ENCODE peak calls at places on chromosomes 5 and 9, in six cellular contexts. Z is stomach, J is adrenal gland, R is IMR-90, N is heart left ventricle, M is K562. A is an unnamed sample.
A peak's percentile ranks its signal among the peaks of the same experiment; 100 is the strongest.

GRCh38 chr9:136784249-136784996 is 6.7 kb upstream of the TMEM141 start:
- DNase-seq in Z (no peak), J (no peak), R (no peak), N (no peak), M (peak; percentile 59), A (no peak)

GRCh38 chr9:128124451-128124850 is 3.1 kb downstream of the PTGES2 start:
- DNase-seq in Z (peak; percentile 17), J (no peak), R (no peak), N (peak; percentile 37), M (no peak), A (no peak)

GRCh38 chr5:72101828-72102227 is 5.4 kb upstream of the MAP1B start:
- DNase-seq in Z (no peak), J (no peak), R (peak; percentile 81), N (no peak), M (no peak), A (no peak)

GRCh38 chr5:92332039-92332438 is 948.9 kb upstream of the ARRDC3 start:
- DNase-seq in Z (no peak), J (no peak), R (peak; percentile 55), N (no peak), M (no peak), A (no peak)

GRCh38 chr5:139141841-139142240 is 56.3 kb downstream of the SIL1 start:
- DNase-seq in Z (peak; percentile 87), J (peak; percentile 66), R (peak; percentile 91), N (no peak), M (no peak), A (no peak)

GRCh38 chr5:169545762-169546161 is 37.8 kb upstream of the SPDL1 start:
- DNase-seq in Z (no peak), J (no peak), R (peak; percentile 4), N (no peak), M (no peak), A (no peak)

GRCh38 chr5:122183098-122183794 is 53.9 kb downstream of the ZNF474 start:
- DNase-seq in Z (peak; percentile 40), J (peak; percentile 28), R (peak; percentile 76), N (peak; percentile 73), M (no peak), A (peak; percentile 88)

GRCh38 chr5:68542207-68542606 is 326.7 kb downstream of the PIK3R1 start:
- DNase-seq in Z (no peak), J (no peak), R (peak; percentile 38), N (no peak), M (no peak), A (no peak)

GRCh38 chr5:44294492-44294891 is 94.7 kb downstream of the FGF10 start:
- DNase-seq in Z (no peak), J (peak; percentile 6), R (no peak), N (peak; percentile 33), M (no peak), A (no peak)

GRCh38 chr9:1875921-1876448 is 139.2 kb upstream of the SMARCA2 start:
- DNase-seq in Z (no peak), J (no peak), R (no peak), N (no peak), M (no peak), A (no peak)

GRCh38 chr9:130301483-130302286 is 36.1 kb downstream of the HMCN2 start:
- DNase-seq in Z (no peak), J (no peak), R (peak; percentile 33), N (peak; percentile 88), M (no peak), A (no peak)

GRCh38 chr5:147508711-147509040 is 1.2 kb downstream of the DPYSL3 start:
- DNase-seq in Z (no peak), J (no peak), R (peak; percentile 33), N (no peak), M (no peak), A (no peak)

GRCh38 chr5:65121880-65122436 is 353.2 kb downstream of the CWC27 start:
- DNase-seq in Z (no peak), J (no peak), R (peak; percentile 92), N (no peak), M (peak; percentile 32), A (no peak)

GRCh38 chr5:111299067-111299481 is 74.9 kb downstream of the CAMK4 start:
- DNase-seq in Z (no peak), J (no peak), R (no peak), N (no peak), M (no peak), A (no peak)

GRCh38 chr9:127741831-127742434 is 6.8 kb upstream of the TOR2A start:
- DNase-seq in Z (peak; percentile 62), J (peak; percentile 90), R (no peak), N (peak; percentile 83), M (peak; percentile 94), A (no peak)

GRCh38 chr9:36956908-36957307 is 77.2 kb downstream of the PAX5 start:
- DNase-seq in Z (no peak), J (no peak), R (no peak), N (no peak), M (no peak), A (no peak)

GRCh38 chr9:131872006-131872405 is 132.1 kb upstream of the RAPGEF1 start:
- DNase-seq in Z (no peak), J (no peak), R (no peak), N (no peak), M (peak; percentile 29), A (no peak)

GRCh38 chr9:69936427-69936826 is 107.2 kb upstream of the MAMDC2 start:
- DNase-seq in Z (no peak), J (no peak), R (peak; percentile 93), N (no peak), M (peak; percentile 8), A (no peak)

GRCh38 chr9:35650341-35651158 is at the start of gene SIT1:
- DNase-seq in Z (no peak), J (no peak), R (no peak), N (no peak), M (no peak), A (no peak)

GRCh38 chr9:117815948-117816347 is 111.7 kb downstream of the TLR4 start:
- DNase-seq in Z (no peak), J (no peak), R (no peak), N (no peak), M (no peak), A (no peak)

GRCh38 chr9:117809751-117810150 is 105.5 kb downstream of the TLR4 start:
- DNase-seq in Z (no peak), J (no peak), R (no peak), N (no peak), M (no peak), A (no peak)

DNA sequence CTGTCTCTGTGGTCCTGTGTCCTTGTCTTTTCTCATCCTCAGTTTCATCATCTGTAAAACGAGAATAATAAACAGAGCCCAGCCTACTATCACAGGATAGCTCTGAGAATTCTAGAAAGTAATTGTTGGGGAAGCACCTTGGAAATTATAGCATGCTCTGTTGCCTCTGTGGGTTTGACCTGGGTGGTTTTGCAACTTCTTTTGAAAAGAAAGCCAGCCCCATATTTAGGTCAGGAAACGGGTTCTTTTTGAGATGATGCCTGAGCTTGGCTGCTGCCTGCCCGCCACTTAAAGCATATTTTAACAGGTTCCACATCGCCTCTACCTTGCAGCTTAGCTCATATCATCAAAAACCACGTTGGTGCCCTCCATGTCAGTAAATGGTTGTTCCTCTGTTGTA is 111.1 kb downstream of the TLR4 start:
- DNase-seq in Z (no peak), J (no peak), R (no peak), N (no peak), M (no peak), A (no peak)
- H3K36me3 ChIP-seq in Z (no peaks in the 10 kb centered on the region), J (no peaks in the 10 kb centered on the region), R (no peaks in the 10 kb centered on the region), N (no peaks in the 10 kb centered on the region), M (no peaks in the 10 kb centered on the region), A (no peaks in the 10 kb centered on the region)

GRCh38 chr9:26331223-26331622 is 561.4 kb downstream of the CAAP1 start:
- DNase-seq in Z (no peak), J (no peak), R (no peak), N (no peak), M (no peak), A (no peak)
- TF ChIP-seq POLR2A in Z (no peak), J (no peak), R (no peak), N (no peak), M (no peak), A (no peak)

DNA sequence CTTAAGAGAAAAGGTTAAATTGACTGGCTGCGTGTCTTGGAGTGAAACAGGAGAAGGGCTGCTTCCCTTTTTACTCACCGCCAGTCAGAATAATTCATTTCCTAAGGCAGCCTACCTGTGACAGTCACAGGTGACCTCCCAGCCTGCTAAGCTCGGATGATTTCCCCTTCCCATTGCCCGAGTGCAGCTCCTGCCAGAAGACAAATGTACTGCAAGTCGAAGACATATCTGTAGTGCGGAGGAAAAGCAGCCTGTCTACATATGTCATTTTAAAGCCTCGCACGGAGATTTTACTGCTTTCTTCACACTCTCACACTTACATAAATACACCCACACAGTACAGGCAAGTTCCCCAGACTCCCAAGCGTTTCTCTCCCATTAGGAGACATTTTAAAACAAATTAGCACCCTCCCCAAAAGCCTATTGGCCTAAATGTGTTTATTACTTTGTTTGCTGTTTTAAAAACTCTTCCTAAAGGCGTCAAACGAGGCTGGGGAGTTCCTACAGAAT is 665.7 kb upstream of the ZNF608 start:
- DNase-seq in Z (no peak), J (peak; percentile 12), R (no peak), N (no peak), M (no peak), A (no peak)
- TF ChIP-seq CTCF in Z (no peak), J (no peak), R (no peak), N (no peak), M (no peak), A (no peak)

DNA sequence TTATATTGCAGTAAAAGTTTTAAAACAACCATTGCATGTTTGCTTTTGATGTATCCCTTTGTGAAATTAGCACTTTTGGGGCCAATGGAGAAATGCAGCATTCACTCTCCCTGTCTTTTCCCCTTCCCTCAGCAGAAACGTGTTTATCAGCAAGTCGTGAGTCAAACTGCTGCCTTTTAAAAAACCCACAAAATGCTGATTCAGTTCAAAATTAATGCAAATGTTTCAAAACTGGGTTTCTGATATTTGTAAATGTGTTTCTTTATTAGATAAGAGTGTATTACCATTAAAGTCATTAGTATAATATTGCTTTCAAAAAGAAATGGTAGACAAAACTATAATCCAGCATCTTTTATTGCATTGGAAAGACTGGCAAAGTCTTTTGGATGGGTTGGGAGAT is 47.3 kb downstream of the RAD23B start:
- DNase-seq in Z (no peak), J (no peak), R (no peak), N (no peak), M (no peak), A (no peak)
- H3K36me3 ChIP-seq in Z (peaks cover 91% of the 10 kb centered on the region), J (no peaks in the 10 kb centered on the region), R (peaks cover 48% of the 10 kb centered on the region), N (peaks cover 85% of the 10 kb centered on the region), M (peaks cover 95% of the 10 kb centered on the region), A (no peaks in the 10 kb centered on the region)

DNA sequence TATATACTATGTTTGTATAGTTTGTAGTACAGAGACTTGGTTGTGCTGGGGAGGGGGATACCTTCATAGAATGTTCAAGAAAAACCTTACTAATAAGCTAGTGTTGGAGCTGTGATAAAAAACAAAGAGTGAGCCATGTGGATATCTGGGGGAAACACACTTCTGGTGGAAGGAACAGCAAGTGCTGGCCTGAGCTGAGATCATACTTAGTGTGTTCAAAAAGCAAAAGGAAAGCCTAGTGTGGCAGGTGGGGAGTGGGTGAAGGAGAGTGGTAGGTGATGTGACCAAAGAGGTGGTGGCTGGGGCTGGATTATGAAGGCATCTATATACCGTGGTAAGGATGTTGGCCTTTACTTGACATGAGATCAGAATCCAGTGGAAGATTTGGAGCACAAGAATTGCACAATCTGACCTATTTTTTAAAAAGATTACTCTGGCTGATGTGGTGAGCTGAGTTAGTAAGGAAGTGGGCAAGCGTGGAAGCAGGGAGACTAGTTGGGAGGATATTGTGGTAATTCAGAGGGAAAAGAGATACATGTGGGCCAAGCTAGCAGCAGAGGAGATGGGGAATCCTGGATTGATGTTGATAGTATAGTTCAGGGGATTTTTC is 26.6 kb downstream of the PALM2AKAP2 start:
- DNase-seq in Z (no peak), J (no peak), R (peak; percentile 66), N (no peak), M (no peak), A (no peak)
- TF ChIP-seq POLR2A in Z (no peak), J (peak; percentile 21), R (no peak), N (no peak), M (no peak), A (no peak)